ENCODE peak calls at places on chromosomes 2 and 18, in four cellular contexts. U, X, N and Z are unnamed samples.

GRCh38 chr18:31723998-31724711 is 36.5 kb downstream of the SLC25A52 start:
- DNase-seq in X (peak; percentile 57), N (no peak), U (no peak), Z (no peak)

GRCh38 chr2:70616168-70616694 is 62.6 kb upstream of the TGFA start:
- DNase-seq in U (no peak), N (no peak), X (no peak), Z (no peak)

GRCh38 chr18:6255121-6255742 is 159.5 kb downstream of the L3MBTL4 start:
- DNase-seq in X (no peak), U (no peak), N (no peak), Z (no peak)

GRCh38 chr2:62545261-62545660 is 39.3 kb upstream of the TMEM17 start:
- DNase-seq in X (no peak), U (no peak), N (no peak), Z (no peak)

GRCh38 chr18:26771524-26771923 is 94.0 kb downstream of the AQP4 start:
- DNase-seq in X (peak; percentile 34), N (peak; percentile 6), U (no peak), Z (no peak)

GRCh38 chr2:64836566-64836965 is 152.6 kb upstream of the SLC1A4 start:
- DNase-seq in X (no peak), U (no peak), N (peak; percentile 55), Z (no peak)

GRCh38 chr18:28804512-28805214 is 627.7 kb upstream of the CDH2 start:
- DNase-seq in U (no peak), N (no peak), X (no peak), Z (no peak)

GRCh38 chr2:149070681-149071355 is 32.3 kb downstream of the LYPD6B start:
- DNase-seq in X (peak; percentile 79), U (no peak), N (no peak), Z (no peak)

GRCh38 chr2:162661618-162662017 is 176.9 kb downstream of the KCNH7 start:
- DNase-seq in N (no peak), X (no peak), U (no peak), Z (no peak)

GRCh38 chr2:177710003-177710411 is 317.4 kb downstream of the AGPS start:
- DNase-seq in X (no peak), N (no peak), U (no peak), Z (no peak)

GRCh38 chr2:180656455-180656847 is 324.0 kb upstream of the UBE2E3 start:
- DNase-seq in U (no peak), X (no peak), N (peak; percentile 20), Z (no peak)

GRCh38 chr2:118091140-118091478 is 2.8 kb downstream of the INSIG2 start:
- DNase-seq in U (no peak), N (peak; percentile 13), X (no peak), Z (no peak)

GRCh38 chr18:13443546-13443945 is 225.0 kb downstream of the LDLRAD4 start:
- DNase-seq in X (no peak), N (no peak), U (no peak), Z (no peak)

DNA sequence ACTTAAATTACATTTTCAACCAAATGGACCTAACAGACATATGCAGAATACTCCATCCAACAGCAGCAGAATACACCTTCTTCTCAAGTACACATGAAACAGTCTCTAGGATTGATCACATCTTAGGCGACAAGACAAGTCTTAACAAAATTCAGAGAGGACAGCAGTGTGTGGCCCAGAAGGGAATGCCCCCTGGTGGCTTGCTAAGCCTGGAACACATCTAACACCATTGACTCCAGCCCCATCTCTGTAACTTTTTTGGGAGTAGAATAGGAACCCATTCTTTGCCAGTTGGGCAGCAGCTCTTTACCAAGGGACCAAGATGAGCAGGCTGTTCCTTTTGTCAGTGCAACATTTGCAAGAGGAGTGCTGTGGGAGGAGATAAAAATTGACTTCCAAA is 249.9 kb downstream of the PLCL1 start:
- DNase-seq in U (no peak), N (peak; percentile 10), X (peak; percentile 34), Z (peak; percentile 27)
- TF ChIP-seq POLR2A in U (no peak), N (no peak), X (no peak), Z (no peak)

DNA sequence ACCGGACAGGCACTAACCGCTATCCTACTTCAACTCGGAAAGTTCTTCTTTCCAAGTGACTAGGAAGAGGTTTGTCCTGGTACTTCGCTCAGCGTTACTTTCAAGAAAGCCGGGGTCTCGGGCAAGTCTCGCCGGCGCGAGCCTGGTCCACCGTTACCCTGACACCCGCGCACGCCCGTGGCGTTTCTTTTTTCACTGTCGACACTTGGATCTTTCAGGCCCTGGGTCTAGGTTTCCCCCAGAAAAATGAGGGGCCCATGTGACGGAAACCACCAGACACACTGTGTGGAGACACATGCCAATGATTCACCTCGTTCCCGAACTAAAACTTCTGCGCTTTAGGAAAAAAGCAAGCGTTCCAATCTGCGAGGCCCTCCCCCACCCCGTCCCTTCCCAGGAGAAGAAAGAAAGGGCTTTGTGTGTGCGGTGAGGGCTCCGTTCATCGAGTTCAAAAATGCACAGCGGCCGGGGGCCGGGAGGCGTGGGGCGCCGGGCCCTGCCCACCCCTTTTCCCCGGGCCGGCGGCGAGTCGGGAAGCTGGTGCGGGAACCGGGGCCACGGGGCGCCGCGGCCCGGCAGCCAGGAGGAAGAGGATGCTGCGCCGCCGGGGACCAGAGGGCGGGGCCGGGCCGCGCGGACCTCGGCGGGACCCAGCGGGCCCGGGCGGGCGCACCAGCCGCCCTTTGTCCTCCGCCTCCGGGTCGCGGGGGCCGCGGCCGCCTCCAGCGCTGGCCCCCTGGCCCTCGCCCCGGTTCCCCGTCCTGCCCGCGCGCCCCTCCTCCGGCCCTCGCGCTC is 2.6 kb downstream of the ZNF521 start:
- DNase-seq in U (peak; percentile 81), N (no peak), X (no peak), Z (peak; percentile 50)
- TF ChIP-seq POLR2A in U (no peak), N (no peak), X (no peak), Z (no peak)

DNA sequence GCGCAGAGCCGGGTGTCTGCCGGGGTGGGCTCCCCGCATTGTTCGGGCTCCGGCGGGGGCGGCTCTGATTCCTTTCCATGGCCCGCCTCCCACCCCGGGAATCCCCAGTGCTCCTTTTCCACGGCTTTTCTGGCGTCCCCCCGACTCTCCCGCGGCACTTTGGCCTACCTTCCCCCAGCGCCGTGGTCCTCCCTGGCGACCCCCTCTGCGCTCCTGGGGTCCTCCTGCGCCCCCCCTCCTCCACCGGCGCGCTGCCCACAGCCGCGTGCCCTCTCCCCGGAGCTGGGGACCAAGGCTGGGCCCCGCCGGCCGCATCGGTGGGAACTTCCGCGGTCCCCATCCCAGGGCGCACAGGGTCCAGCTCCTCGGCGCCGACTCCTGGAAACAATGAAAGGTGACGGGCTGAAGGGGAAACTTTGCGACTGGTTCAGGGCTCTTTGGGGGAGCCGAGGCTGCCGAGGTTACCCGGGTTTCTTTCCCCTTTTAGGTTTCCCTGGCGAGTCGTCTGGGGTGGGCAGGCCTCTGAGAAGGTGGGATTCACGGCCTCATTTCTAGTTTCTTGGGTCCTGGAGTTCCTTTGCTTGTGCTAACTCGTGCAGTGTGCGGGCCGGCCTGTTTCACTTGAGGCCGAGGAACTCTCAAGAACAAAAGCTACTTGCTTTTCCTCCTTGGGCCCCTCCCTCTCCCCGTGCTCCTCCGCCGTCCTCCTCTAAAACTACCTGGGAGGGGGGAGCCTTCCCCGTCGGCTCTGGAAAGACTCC is 2.2 kb downstream of the TGIF1 start:
- DNase-seq in U (peak; percentile 88), X (peak; percentile 73), N (no peak), Z (peak; percentile 74)
- TF ChIP-seq POLR2A in U (no peak), X (no peak), N (no peak), Z (peak; percentile 14)

DNA sequence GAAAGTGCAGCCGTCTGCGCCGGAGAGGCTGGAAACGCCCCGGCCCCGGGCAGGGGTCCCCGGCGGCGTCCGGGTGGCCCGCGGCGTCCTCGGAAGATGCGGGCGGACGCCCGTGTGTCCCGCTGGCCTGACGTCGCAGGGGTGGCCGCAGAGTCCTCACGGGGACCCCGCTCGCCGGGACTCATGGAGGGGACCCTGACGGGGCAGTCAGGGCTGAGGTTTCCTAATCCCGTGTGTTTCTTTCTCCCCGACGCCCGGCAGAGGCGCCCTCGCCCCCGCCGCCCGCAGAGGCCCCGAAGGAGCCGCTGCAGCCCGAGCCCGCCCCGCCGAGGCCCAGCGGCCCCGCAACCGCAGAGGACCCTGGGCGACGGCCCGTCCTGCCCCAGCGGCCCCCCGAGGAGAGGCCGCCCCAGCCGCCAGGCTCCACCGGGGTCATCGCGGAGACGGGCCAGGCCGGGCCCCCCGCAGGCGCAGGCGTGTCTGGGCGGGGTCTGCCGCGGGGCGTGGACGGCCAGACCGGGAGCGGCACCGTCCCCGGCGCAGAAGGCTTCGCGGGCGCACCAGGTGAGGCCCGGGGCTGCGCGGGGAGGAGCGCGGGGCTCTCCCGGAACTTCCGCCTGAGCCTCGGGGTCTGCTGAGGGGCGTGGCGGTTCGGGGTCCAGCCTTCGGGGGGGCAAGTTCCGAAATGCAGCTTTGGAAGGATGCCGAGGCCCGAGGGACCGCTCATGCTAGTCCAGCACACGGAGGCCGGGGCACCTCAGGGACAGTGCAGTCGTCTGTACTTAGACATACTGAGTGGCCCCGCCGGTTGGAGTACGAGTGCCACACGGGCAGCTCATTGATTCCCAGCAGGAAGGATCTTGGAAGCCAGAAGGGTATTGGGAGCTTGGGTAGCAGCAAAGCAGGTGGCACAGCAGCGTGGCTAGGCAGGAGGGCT is 60.0 kb downstream of the EMILIN2 start:
- DNase-seq in N (peak; percentile 12), U (peak; percentile 89), X (no peak), Z (peak; percentile 80)
- TF ChIP-seq POLR2A in N (no peak), U (no peak), X (no peak), Z (no peak)

DNA sequence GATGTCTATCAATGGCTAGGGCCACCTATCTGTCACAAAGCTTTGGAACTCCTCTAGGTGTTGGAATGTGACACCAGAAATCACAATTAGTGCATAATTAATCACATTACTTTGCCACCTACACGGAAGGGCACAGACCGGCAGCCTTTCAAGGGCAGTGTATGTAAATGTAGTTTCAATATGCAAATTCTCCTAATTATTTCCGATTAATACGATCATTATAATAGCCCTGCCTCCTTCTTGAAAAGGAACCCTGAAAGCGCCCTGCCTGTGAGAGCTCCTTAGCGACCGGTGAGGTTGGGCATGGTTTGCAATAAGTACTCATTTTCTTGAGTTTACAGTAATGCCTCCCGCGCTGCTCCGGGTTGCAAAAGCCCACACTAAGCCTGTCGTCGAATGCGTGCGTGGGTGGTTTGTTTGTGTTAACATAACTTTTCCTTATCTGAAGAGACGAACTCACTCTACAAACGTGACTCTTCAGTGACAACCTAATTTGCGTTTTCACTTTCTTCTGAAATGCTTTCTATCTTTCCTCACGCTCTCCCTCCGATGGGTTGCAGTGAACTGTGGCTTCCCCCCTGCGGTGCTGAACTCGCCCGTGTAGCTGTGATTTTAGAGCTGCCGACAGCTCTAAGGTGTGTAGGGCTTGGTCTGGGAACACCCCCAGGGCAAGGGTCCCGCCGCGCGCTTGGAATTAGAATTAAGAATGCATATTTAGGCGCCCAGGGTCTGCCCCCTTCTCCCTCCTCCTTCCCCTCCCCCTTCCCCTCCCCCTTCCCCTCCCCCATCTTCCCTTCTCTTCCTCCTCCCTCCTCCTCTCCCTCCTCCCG is 710 bp upstream of the ID2 start:
- DNase-seq in U (peak; percentile 89), N (peak; percentile 78), X (peak; percentile 73), Z (peak; percentile 82)
- TF ChIP-seq POLR2A in U (no peak), N (peak; percentile 29), X (no peak), Z (peak; percentile 73)

DNA sequence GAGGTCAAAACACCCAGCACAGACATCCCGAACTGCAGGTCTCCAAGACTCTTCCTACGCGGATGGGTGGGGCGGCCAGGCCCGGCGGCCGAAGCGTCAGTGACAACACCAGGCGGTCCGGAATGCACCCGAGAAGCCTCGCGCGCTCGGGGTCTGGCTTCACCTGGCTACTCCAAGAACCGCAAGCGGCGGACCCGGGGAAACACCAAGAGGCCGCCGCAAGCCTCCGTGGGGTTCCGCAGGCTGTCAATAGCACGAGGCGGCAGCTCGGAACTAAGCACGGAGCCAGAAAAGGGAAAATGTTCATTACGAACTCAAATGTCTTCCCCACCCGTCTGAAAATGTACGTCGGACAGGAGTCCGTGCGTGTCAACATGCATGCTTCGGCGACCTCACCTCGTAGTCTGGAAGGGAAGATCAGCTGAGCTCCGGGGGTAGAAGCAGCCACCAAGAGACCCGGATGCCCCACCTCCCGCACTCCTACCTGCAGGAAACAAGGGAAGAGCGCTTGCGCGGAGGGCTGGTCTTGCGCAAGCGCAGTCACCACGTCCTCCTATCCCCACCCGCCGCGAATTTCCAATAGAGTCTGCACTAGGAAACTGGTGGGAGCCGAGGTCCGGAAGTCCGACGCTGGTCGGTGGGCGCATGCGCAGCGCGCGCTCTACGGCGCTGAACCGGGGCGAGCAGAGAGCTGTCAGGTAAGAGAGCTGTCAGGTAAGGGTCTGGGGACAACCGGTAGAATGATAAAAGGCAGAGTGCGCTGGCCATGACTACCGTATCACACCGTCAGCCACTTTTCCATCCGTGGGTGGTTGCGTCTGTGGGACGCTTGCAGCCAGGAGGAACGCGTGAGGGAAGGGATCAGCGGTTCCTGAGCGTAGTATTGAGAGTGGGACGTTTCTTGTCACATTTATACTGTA is at the start of the genes GPATCH11 and HEATR5B:
- DNase-seq in X (peak; percentile 96), N (peak; percentile 98), U (peak; percentile 97), Z (peak; percentile 95)
- TF ChIP-seq POLR2A in X (no peak), N (peak; percentile 79), U (no peak), Z (peak; percentile 71)